ENCODE peak calls at places on chromosomes 7 and 10, in four cellular contexts. H is breast epithelium, A is choroid plexus epithelial cell, Y is psoas muscle. D is an unnamed sample.

GRCh38 chr7:47376991-47377590 is 204.8 kb downstream of the TNS3 start:
- DNase-seq in H (no peak), A (no peak), Y (peak), D (no peak)

GRCh38 chr7:93715234-93715633 is 140.7 kb upstream of the CALCR start:
- DNase-seq in H (no peak), A (peak), Y (peak), D (peak)

GRCh38 chr7:549891-550625 is 30.4 kb upstream of the PDGFA start:
- DNase-seq in H (no peak), A (no peak), Y (peak), D (no peak)

GRCh38 chr10:121088524-121088923 is 237.4 kb downstream of the WDR11 start:
- DNase-seq in H (no peak), A (peak), Y (no peak), D (no peak)

GRCh38 chr7:156022483-156023459 is 210.5 kb upstream of the SHH start:
- DNase-seq in H (no peak), A (no peak), Y (no peak), D (no peak)

GRCh38 chr10:101031128-101031795 is at the start of the genes PDZD7 and SFXN3:
- DNase-seq in H (peak), A (peak), Y (peak), D (peak)

GRCh38 chr7:131352032-131352431 is 24.4 kb downstream of the MKLN1 start:
- DNase-seq in H (no peak), A (no peak), Y (no peak), D (no peak)

GRCh38 chr7:36192050-36192824 is 39.2 kb downstream of the EEPD1 start:
- DNase-seq in H (no peak), A (peak), Y (no peak), D (no peak)

GRCh38 chr7:51123322-51124021 is 193.1 kb downstream of the COBL start:
- DNase-seq in H (peak), A (peak), Y (peak), D (no peak)

GRCh38 chr10:116269612-116270011 is 3.4 kb downstream of the GFRA1 start:
- DNase-seq in H (no peak), A (no peak), Y (peak), D (no peak)

GRCh38 chr7:22185559-22185958 is 171.4 kb downstream of the RAPGEF5 start:
- DNase-seq in H (no peak), A (no peak), Y (no peak), D (no peak)

GRCh38 chr7:98348726-98349474 is 52.0 kb downstream of the BAIAP2L1 start:
- DNase-seq in H (no peak), A (no peak), Y (no peak), D (no peak)

GRCh38 chr7:31443457-31443856 is 70.4 kb upstream of the ITPRID1 start:
- DNase-seq in H (no peak), A (peak), Y (no peak), D (peak)

GRCh38 chr10:86644412-86645110 is 9.8 kb upstream of the OPN4 start:
- DNase-seq in H (no peak), A (peak), Y (no peak), D (no peak)

GRCh38 chr10:131882151-131882550 is 18.7 kb upstream of the PPP2R2D start:
- DNase-seq in H (no peak), A (no peak), Y (no peak), D (no peak)

GRCh38 chr7:47795631-47796030 is 152.6 kb downstream of the PKD1L1 start:
- DNase-seq in H (no peak), A (peak), Y (no peak), D (no peak)

GRCh38 chr7:140229591-140230516 is 53.1 kb upstream of the KDM7A start:
- DNase-seq in H (no peak), A (no peak), Y (no peak), D (no peak)

GRCh38 chr10:50310560-50311174 is 59.4 kb upstream of the ASAH2 start:
- DNase-seq in H (no peak), A (peak), Y (no peak), D (no peak)

GRCh38 chr7:138980575-138981285 is 459 bp downstream of the KIAA1549 start:
- DNase-seq in H (no peak), A (no peak), Y (no peak), D (no peak)

GRCh38 chr10:122253605-122254004 is 17.5 kb upstream of the BTBD16 start:
- DNase-seq in H (no peak), A (no peak), Y (no peak), D (no peak)

GRCh38 chr10:46282460-46283216 is 4.2 kb upstream of the ANTXRL start:
- DNase-seq in H (peak), A (peak), Y (peak), D (no peak)

GRCh38 chr10:77230194-77230593 is 407.4 kb downstream of the KCNMA1 start:
- DNase-seq in H (no peak), A (peak), Y (no peak), D (no peak)

GRCh38 chr7:101550641-101551531 is 78.2 kb downstream of the MYL10 start:
- DNase-seq in H (peak), A (no peak), Y (peak), D (no peak)

GRCh38 chr7:67636363-67637355 is 640.0 kb downstream of the TYW1 start:
- DNase-seq in H (no peak), A (no peak), Y (no peak), D (no peak)

GRCh38 chr7:1322240-1323110 is 89.8 kb downstream of the UNCX start:
- DNase-seq in H (no peak), A (no peak), Y (no peak), D (no peak)

GRCh38 chr10:91887075-91887899 is 22.0 kb downstream of the FGFBP3 start:
- DNase-seq in H (no peak), A (peak), Y (peak), D (no peak)

GRCh38 chr7:91242097-91242846 is 22.0 kb upstream of the FZD1 start:
- DNase-seq in H (no peak), A (no peak), Y (no peak), D (no peak)

GRCh38 chr7:91240546-91240945 is 23.7 kb upstream of the FZD1 start:
- DNase-seq in H (no peak), A (peak), Y (no peak), D (no peak)

GRCh38 chr7:91247497-91247896 is 16.7 kb upstream of the FZD1 start:
- DNase-seq in H (no peak), A (no peak), Y (no peak), D (no peak)

GRCh38 chr7:91239772-91240171 is 24.5 kb upstream of the FZD1 start:
- DNase-seq in H (no peak), A (no peak), Y (no peak), D (no peak)

DNA sequence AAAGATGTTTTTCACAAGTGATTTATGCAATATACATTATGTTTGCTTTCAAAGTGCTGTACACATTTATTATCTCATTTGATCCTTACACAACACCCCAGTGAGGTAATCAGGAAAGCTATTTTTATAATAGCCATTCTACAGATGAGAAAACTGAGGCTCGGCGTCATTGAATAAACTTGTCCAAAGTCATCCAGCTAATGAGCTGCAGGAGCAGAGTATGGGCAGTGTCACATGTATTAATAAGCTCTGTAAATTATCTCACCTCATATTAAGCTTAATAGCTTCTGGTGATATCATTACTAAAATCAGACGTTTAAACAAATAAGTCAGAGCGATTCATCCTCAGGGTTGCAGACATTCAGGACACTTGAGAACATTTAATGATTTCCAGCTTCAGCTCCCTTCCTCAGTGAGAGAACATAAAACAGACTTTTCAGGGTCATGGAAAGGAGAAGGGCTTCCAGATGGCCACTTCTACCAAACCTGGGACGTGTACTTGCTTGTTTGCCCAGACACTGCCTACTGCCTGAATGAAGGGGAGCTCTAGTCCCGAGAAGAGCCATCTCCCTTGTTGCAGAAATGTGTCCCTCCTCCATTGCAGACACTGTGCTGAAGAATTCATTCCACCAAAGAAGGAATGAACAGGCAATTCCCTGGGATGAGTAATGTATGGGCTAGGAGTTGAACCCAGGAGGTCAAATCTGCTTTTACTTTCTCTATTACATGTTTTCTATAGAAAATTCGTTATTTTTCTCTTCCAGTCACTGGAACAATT is 20.5 kb upstream of the FZD1 start:
- DNase-seq in H (no peak), A (peak), Y (no peak), D (no peak)
- TF ChIP-seq CTCF in H (no peak), A (no peak), Y (no peak), D (no peak)

GRCh38 chr10:110803239-110803593 is 68.5 kb upstream of the PDCD4 start:
- DNase-seq in H (no peak), A (no peak), Y (no peak), D (peak)

GRCh38 chr10:110805292-110805691 is 66.4 kb upstream of the PDCD4 start:
- DNase-seq in H (no peak), A (no peak), Y (no peak), D (no peak)

GRCh38 chr10:110802551-110803238 is 69.0 kb upstream of the PDCD4 start:
- DNase-seq in H (peak), A (peak), Y (peak), D (peak)

GRCh38 chr10:110802090-110802489 is 69.6 kb upstream of the PDCD4 start:
- DNase-seq in H (no peak), A (peak), Y (no peak), D (no peak)

GRCh38 chr10:110803830-110804338 is 67.8 kb upstream of the PDCD4 start:
- DNase-seq in H (no peak), A (peak), Y (peak), D (no peak)
- H3K4me3 ChIP-seq in H (no peak), A (no peak), Y (no peak), D (no peak)

GRCh38 chr7:4809091-4809591 is 33.7 kb downstream of the AP5Z1 start:
- DNase-seq in H (no peak), A (no peak), Y (peak), D (no peak)
- TF ChIP-seq CTCF in H (no peak), A (no peak), Y (no peak), D (no peak)

DNA sequence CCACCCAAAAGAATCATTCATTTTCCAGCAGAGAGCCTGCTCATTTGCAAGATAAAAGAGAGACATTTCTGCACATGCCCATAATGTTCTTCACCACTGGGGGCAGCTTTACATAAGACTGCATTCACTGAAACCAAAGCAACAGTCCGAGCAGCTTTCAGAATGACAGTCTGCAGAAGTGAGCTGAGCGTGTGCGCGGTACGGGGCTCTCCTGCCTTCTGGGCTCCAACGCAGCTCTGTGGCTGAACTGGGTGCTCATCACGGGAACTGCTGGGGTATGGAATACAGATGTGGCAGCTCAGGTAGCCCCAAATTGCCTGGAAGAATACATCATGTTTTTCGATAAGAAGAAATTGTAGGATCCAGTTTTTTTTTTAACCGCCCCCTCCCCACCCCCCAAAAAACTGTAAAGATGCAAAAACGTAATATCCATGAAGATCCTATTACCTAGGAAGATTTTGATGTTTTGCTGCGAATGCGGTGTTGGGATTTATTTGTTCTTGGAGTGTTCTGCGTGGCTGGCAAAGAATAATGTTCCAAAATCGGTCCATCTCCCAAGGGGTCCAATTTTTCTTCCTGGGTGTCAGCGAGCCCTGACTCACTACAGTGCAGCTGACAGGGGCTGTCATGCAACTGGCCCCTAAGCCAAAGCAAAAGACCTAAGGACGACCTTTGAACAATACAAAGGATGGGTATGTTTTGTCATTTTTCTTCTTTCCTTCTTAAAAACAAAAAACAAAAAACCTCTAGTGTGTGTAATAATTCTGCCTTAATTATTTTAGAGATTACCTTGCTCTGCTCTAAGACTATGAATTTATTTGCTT is at the start of gene LRRTM3:
- DNase-seq in H (no peak), A (peak), Y (no peak), D (peak)
- H3K4me3 ChIP-seq in H (no peak), A (peak), Y (peak), D (no peak)

GRCh38 chr7:147809785-147810184 is 780.8 kb upstream of the C7orf33 start:
- DNase-seq in H (no peak), A (no peak), Y (no peak), D (no peak)
- TF ChIP-seq CTCF in H (no peak), A (no peak), Y (no peak), D (no peak)

DNA sequence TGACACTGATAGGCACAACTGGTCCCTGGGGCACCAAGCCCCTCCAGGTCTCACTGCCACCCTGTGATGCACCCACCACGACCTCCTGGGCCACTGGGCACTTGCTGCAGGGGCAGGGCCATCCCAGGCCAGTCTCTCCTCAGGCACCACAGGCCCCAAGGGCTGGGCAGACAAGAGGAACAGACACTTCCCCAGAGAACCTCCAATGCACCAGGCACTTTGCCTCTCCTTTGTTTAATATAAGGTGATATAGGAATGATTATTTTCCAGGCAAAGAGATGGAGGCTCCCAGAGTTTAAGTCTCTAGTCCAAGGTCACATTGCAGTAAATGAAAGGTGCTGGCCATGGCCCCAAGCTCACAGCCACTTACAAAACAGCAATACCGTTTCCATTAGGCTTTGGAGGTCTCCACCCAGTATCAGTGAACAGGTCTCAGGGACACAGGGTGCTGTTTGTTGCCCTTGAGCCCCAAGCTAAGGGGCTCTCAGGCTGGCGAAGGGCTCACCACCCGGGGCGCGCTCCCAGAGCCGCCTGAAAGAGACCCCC is 4.5 kb downstream of the DEPP1 start:
- DNase-seq in H (no peak), A (no peak), Y (peak), D (no peak)
- H3K4me3 ChIP-seq in H (peak), A (peak), Y (peak), D (peak)

GRCh38 chr7:158568974-158569857 is 18.4 kb downstream of the PTPRN2 start:
- DNase-seq in H (no peak), A (peak), Y (no peak), D (no peak)

GRCh38 chr7:158567153-158567603 is 20.4 kb downstream of the PTPRN2 start:
- DNase-seq in H (no peak), A (no peak), Y (no peak), D (no peak)

GRCh38 chr7:158572000-158572828 is 15.4 kb downstream of the PTPRN2 start:
- DNase-seq in H (no peak), A (peak), Y (no peak), D (no peak)

GRCh38 chr7:158570449-158571170 is 17.0 kb downstream of the PTPRN2 start:
- DNase-seq in H (no peak), A (no peak), Y (no peak), D (no peak)

DNA sequence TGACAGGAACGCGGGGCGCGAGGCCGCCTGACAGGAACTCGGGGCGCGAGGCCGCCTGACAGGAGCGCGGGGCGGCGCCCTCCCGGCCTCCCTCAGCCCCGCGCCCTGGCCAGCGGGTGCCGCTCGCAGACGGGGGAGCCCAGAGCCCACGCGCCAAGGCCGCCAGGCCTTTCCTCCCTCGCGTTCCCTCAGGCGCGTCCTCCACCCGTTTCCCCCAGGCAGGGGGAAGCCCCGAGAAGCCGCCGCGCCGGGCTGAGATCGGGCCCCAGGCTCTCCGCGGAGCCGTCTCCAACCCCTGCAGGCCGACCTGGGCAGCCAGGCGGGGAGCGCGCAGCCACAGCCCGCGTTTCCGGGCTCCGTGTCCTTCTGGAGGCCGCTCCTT is 17.8 kb downstream of the PTPRN2 start:
- DNase-seq in H (no peak), A (no peak), Y (no peak), D (no peak)
- TF ChIP-seq CTCF in H (no peak), A (no peak), Y (no peak), D (no peak)

GRCh38 chr7:4226166-4226857 is 455.8 kb upstream of the FOXK1 start:
- DNase-seq in H (no peak), A (no peak), Y (peak), D (no peak)
- H3K4me3 ChIP-seq in H (no peak), A (no peak), Y (no peak), D (no peak)

GRCh38 chr7:27161214-27161720 is 4.1 kb downstream of the HOXA9 start:
- DNase-seq in H (peak), A (no peak), Y (peak), D (no peak)
- TF ChIP-seq CTCF in H (no peak), A (no peak), Y (no peak), D (no peak)